ENCODE peak calls at places on chromosomes 11 and 22, in nine cellular contexts. U is cardiac fibroblast; K is AG09309; B is foreskin fibroblast; D is lower lobe of right lung; J is CD8-positive, alpha-beta T cell; M is Peyer's patch; C is epithelial cell of proximal tubule; H is AG10803. Y is an unnamed sample.

GRCh38 chr11:100810146-100810545 is 123.1 kb downstream of the ARHGAP42 start:
- DNase-seq in B (peak), C (no peak), D (no peak), H (peak), U (no peak), J (no peak), M (no peak), K (peak), Y (no peak)

GRCh38 chr11:94993400-94993943 is 20.0 kb downstream of the KDM4D start:
- DNase-seq in K (no peak), B (no peak), H (no peak), D (no peak), M (no peak), U (no peak), J (no peak), C (no peak), Y (no peak)

GRCh38 chr11:2547806-2548205 is 103.0 kb downstream of the KCNQ1 start:
- DNase-seq in M (peak), K (no peak), U (no peak), B (no peak), H (no peak), D (peak), J (no peak), C (no peak), Y (peak)

GRCh38 chr11:69830086-69830485 is 10.9 kb upstream of the FGF3 start:
- DNase-seq in M (peak), U (no peak), J (no peak), K (no peak), H (no peak), C (no peak), D (no peak), B (no peak), Y (no peak)

GRCh38 chr11:15053201-15053685 is 20.1 kb upstream of the CALCB start:
- DNase-seq in B (peak), K (no peak), J (no peak), U (no peak), D (no peak), C (peak), H (peak), M (no peak), Y (no peak)

GRCh38 chr11:35554491-35555237 is 29.2 kb upstream of the PAMR1 start:
- DNase-seq in D (no peak), B (peak), U (peak), C (no peak), M (no peak), J (no peak), H (peak), K (no peak), Y (no peak)

GRCh38 chr22:34943830-34944229 is 122.1 kb upstream of the ISX start:
- DNase-seq in M (no peak), H (no peak), U (no peak), K (no peak), J (no peak), C (no peak), B (no peak), D (no peak), Y (no peak)

GRCh38 chr22:37802310-37803194 is 5.2 kb upstream of the GCAT start:
- DNase-seq in M (peak), D (peak), B (peak), C (no peak), H (peak), J (no peak), U (peak), K (no peak), Y (peak)

GRCh38 chr11:10778217-10778970 is 27.3 kb downstream of the CTR9 start:
- DNase-seq in J (no peak), M (no peak), D (no peak), K (peak), U (peak), H (peak), B (peak), C (no peak), Y (no peak)
- H3K4me3 ChIP-seq in J (no peak), M (no peak), D (no peak), K (no peak), U (peak), H (no peak), B (no peak), C (no peak), Y (no peak)

DNA sequence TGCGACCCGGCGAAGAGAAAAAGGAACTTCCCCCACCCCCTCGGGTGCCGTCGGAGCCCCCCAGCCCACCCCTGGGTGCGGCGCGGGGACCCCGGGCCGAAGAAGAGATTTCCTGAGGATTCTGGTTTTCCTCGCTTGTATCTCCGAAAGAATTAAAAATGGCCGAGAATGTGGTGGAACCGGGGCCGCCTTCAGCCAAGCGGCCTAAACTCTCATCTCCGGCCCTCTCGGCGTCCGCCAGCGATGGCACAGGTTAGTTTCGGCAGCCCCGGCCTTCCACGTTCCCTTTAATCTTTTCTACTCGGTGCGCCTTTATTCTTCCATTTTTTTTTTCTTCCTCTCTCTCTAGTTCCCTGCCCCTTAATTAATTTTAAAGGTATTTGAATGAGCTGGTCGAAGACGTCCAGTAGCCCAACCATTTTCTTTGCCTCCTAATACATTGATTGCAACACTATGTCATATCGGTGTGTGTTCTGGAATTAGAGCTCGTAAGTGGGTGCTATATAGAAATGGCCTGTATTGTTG is 517 bp downstream of the EP300 start:
- DNase-seq in J (peak), B (peak), U (peak), H (peak), M (no peak), C (no peak), K (no peak), D (peak), Y (no peak)
- TF ChIP-seq CTCF in J (no peak), B (no peak), U (no peak), H (no peak), M (no peak), C (no peak), K (no peak), D (no peak), Y (no peak)

GRCh38 chr11:132020001-132020400 is 649.6 kb downstream of the NTM start:
- DNase-seq in D (no peak), B (no peak), U (no peak), M (no peak), H (no peak), K (no peak), C (no peak), J (no peak), Y (no peak)
- H3K4me3 ChIP-seq in D (no peak), B (no peak), U (no peak), M (no peak), H (no peak), K (no peak), C (no peak), J (no peak), Y (no peak)

GRCh38 chr22:29156507-29156906 is 49.2 kb upstream of the EMID1 start:
- DNase-seq in B (peak), J (no peak), C (no peak), M (no peak), U (peak), K (no peak), H (peak), D (no peak), Y (no peak)
- TF ChIP-seq CTCF in B (peak), J (no peak), C (no peak), M (no peak), U (peak), K (peak), H (peak), D (no peak), Y (no peak)

DNA sequence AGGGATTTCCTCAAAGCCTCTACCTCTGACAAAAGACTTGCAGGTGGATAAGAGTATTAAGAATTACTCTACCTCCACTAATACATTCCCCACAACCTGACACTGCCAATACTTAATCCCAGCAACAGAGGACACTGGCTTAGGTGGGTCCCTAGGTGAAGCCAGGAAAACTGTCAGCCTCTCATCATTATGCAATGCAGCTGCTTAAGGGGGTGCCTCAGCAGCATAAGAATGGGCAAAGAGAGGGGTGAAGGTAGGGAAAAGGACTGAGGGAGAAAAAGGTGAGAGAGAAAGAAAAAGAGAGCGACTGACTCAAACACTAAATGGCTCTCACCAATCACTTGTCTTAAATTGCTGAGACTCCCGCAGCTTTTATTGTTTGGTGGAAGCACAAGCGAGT is 64.7 kb upstream of the CHRM4 start:
- DNase-seq in B (no peak), H (no peak), D (no peak), K (no peak), J (no peak), C (no peak), M (no peak), U (no peak), Y (no peak)
- H3K4me3 ChIP-seq in B (no peak), H (no peak), D (no peak), K (no peak), J (no peak), C (no peak), M (no peak), U (no peak), Y (no peak)

GRCh38 chr11:72237112-72237931 is 6.7 kb downstream of the PHOX2A start:
- DNase-seq in M (no peak), H (no peak), J (no peak), B (no peak), U (no peak), C (no peak), D (no peak), K (no peak), Y (no peak)
- TF ChIP-seq CTCF in M (no peak), H (no peak), J (no peak), B (no peak), U (no peak), C (no peak), D (no peak), K (no peak), Y (no peak)

Y was measured in RWPE2.